ENCODE peak calls at places on chromosomes 6 and 20, in six cellular contexts. One of them, this sample, is unnamed.

GRCh38 chr20:9068232-9068781 is 580 bp upstream of the PLCB4 start:
- DNase-seq in C1 segment of cervical spinal cord: peak
- DNase-seq in pulmonary artery endothelial cell: no peak
- DNase-seq in NCI-H524 treated with DMSO at 0.1 percent for 48 hours: no peak
- DNase-seq in stimulated activated CD4-positive, alpha-beta T cell treated with anti-CD3 and anti-CD28 coated beads, Interleukin-15, amount 100 ng/mL, for 24 hours: no peak
- DNase-seq in sigmoid colon: peak
- DNase-seq in this sample: no peak

GRCh38 chr6:26412954-26413353 is 10.9 kb downstream of the BTN3A1 start:
- DNase-seq in C1 segment of cervical spinal cord: no peak
- DNase-seq in pulmonary artery endothelial cell: no peak
- DNase-seq in NCI-H524 treated with DMSO at 0.1 percent for 48 hours: no peak
- DNase-seq in stimulated activated CD4-positive, alpha-beta T cell treated with anti-CD3 and anti-CD28 coated beads, Interleukin-15, amount 100 ng/mL, for 24 hours: no peak
- DNase-seq in sigmoid colon: no peak
- DNase-seq in this sample: no peak

GRCh38 chr6:163955131-163955530 is 540.6 kb downstream of the QKI start:
- DNase-seq in C1 segment of cervical spinal cord: no peak
- DNase-seq in pulmonary artery endothelial cell: no peak
- DNase-seq in NCI-H524 treated with DMSO at 0.1 percent for 48 hours: no peak
- DNase-seq in stimulated activated CD4-positive, alpha-beta T cell treated with anti-CD3 and anti-CD28 coated beads, Interleukin-15, amount 100 ng/mL, for 24 hours: no peak
- DNase-seq in sigmoid colon: no peak
- DNase-seq in this sample: no peak

GRCh38 chr6:77298298-77298697 is 165.0 kb downstream of the HTR1B start:
- DNase-seq in C1 segment of cervical spinal cord: no peak
- DNase-seq in pulmonary artery endothelial cell: no peak
- DNase-seq in NCI-H524 treated with DMSO at 0.1 percent for 48 hours: no peak
- DNase-seq in stimulated activated CD4-positive, alpha-beta T cell treated with anti-CD3 and anti-CD28 coated beads, Interleukin-15, amount 100 ng/mL, for 24 hours: no peak
- DNase-seq in sigmoid colon: no peak
- DNase-seq in this sample: no peak

GRCh38 chr6:98957440-98957839 is 9.7 kb upstream of the FBXL4 start:
- DNase-seq in C1 segment of cervical spinal cord: no peak
- DNase-seq in pulmonary artery endothelial cell: peak
- DNase-seq in NCI-H524 treated with DMSO at 0.1 percent for 48 hours: no peak
- DNase-seq in stimulated activated CD4-positive, alpha-beta T cell treated with anti-CD3 and anti-CD28 coated beads, Interleukin-15, amount 100 ng/mL, for 24 hours: no peak
- DNase-seq in sigmoid colon: no peak
- DNase-seq in this sample: no peak

GRCh38 chr6:78436335-78436734 is 431.0 kb upstream of the IRAK1BP1 start:
- DNase-seq in C1 segment of cervical spinal cord: no peak
- DNase-seq in pulmonary artery endothelial cell: no peak
- DNase-seq in NCI-H524 treated with DMSO at 0.1 percent for 48 hours: no peak
- DNase-seq in stimulated activated CD4-positive, alpha-beta T cell treated with anti-CD3 and anti-CD28 coated beads, Interleukin-15, amount 100 ng/mL, for 24 hours: no peak
- DNase-seq in sigmoid colon: no peak
- DNase-seq in this sample: peak

GRCh38 chr20:407953-408842 is at the start of gene RBCK1:
- DNase-seq in C1 segment of cervical spinal cord: peak
- DNase-seq in pulmonary artery endothelial cell: no peak
- DNase-seq in NCI-H524 treated with DMSO at 0.1 percent for 48 hours: no peak
- DNase-seq in stimulated activated CD4-positive, alpha-beta T cell treated with anti-CD3 and anti-CD28 coated beads, Interleukin-15, amount 100 ng/mL, for 24 hours: peak
- DNase-seq in sigmoid colon: peak
- DNase-seq in this sample: peak

GRCh38 chr20:45704969-45705637 is at the start of gene WFDC10B:
- DNase-seq in C1 segment of cervical spinal cord: no peak
- DNase-seq in pulmonary artery endothelial cell: no peak
- DNase-seq in NCI-H524 treated with DMSO at 0.1 percent for 48 hours: peak
- DNase-seq in stimulated activated CD4-positive, alpha-beta T cell treated with anti-CD3 and anti-CD28 coated beads, Interleukin-15, amount 100 ng/mL, for 24 hours: no peak
- DNase-seq in sigmoid colon: no peak
- DNase-seq in this sample: no peak

GRCh38 chr6:13068558-13069210 is 259.7 kb downstream of the TBC1D7 start:
- DNase-seq in C1 segment of cervical spinal cord: no peak
- DNase-seq in pulmonary artery endothelial cell: peak
- DNase-seq in NCI-H524 treated with DMSO at 0.1 percent for 48 hours: no peak
- DNase-seq in stimulated activated CD4-positive, alpha-beta T cell treated with anti-CD3 and anti-CD28 coated beads, Interleukin-15, amount 100 ng/mL, for 24 hours: no peak
- DNase-seq in sigmoid colon: no peak
- DNase-seq in this sample: no peak

GRCh38 chr6:26159417-26160273 is 72.4 kb downstream of the HFE start:
- DNase-seq in C1 segment of cervical spinal cord: no peak
- DNase-seq in pulmonary artery endothelial cell: no peak
- DNase-seq in NCI-H524 treated with DMSO at 0.1 percent for 48 hours: no peak
- DNase-seq in stimulated activated CD4-positive, alpha-beta T cell treated with anti-CD3 and anti-CD28 coated beads, Interleukin-15, amount 100 ng/mL, for 24 hours: peak
- DNase-seq in sigmoid colon: no peak
- DNase-seq in this sample: no peak

GRCh38 chr6:158402184-158402583 is 89.9 kb downstream of the TULP4 start:
- DNase-seq in C1 segment of cervical spinal cord: no peak
- DNase-seq in pulmonary artery endothelial cell: no peak
- DNase-seq in NCI-H524 treated with DMSO at 0.1 percent for 48 hours: no peak
- DNase-seq in stimulated activated CD4-positive, alpha-beta T cell treated with anti-CD3 and anti-CD28 coated beads, Interleukin-15, amount 100 ng/mL, for 24 hours: no peak
- DNase-seq in sigmoid colon: no peak
- DNase-seq in this sample: no peak

GRCh38 chr6:45614488-45615285 is 237.0 kb upstream of the SUPT3H start:
- DNase-seq in C1 segment of cervical spinal cord: no peak
- DNase-seq in pulmonary artery endothelial cell: no peak
- DNase-seq in NCI-H524 treated with DMSO at 0.1 percent for 48 hours: no peak
- DNase-seq in stimulated activated CD4-positive, alpha-beta T cell treated with anti-CD3 and anti-CD28 coated beads, Interleukin-15, amount 100 ng/mL, for 24 hours: no peak
- DNase-seq in sigmoid colon: no peak
- DNase-seq in this sample: no peak

GRCh38 chr6:157613011-157613522 is 210.0 kb upstream of the SNX9 start:
- DNase-seq in C1 segment of cervical spinal cord: no peak
- DNase-seq in pulmonary artery endothelial cell: peak
- DNase-seq in NCI-H524 treated with DMSO at 0.1 percent for 48 hours: no peak
- DNase-seq in stimulated activated CD4-positive, alpha-beta T cell treated with anti-CD3 and anti-CD28 coated beads, Interleukin-15, amount 100 ng/mL, for 24 hours: no peak
- DNase-seq in sigmoid colon: no peak
- DNase-seq in this sample: no peak

GRCh38 chr6:43097098-43097489 is 21.0 kb downstream of the PTK7 start:
- DNase-seq in C1 segment of cervical spinal cord: no peak
- DNase-seq in pulmonary artery endothelial cell: no peak
- DNase-seq in NCI-H524 treated with DMSO at 0.1 percent for 48 hours: no peak
- DNase-seq in stimulated activated CD4-positive, alpha-beta T cell treated with anti-CD3 and anti-CD28 coated beads, Interleukin-15, amount 100 ng/mL, for 24 hours: no peak
- DNase-seq in sigmoid colon: no peak
- DNase-seq in this sample: no peak

GRCh38 chr6:167843023-167843422 is 16.3 kb downstream of the AFDN start:
- DNase-seq in C1 segment of cervical spinal cord: no peak
- DNase-seq in pulmonary artery endothelial cell: no peak
- DNase-seq in NCI-H524 treated with DMSO at 0.1 percent for 48 hours: no peak
- DNase-seq in stimulated activated CD4-positive, alpha-beta T cell treated with anti-CD3 and anti-CD28 coated beads, Interleukin-15, amount 100 ng/mL, for 24 hours: no peak
- DNase-seq in sigmoid colon: no peak
- DNase-seq in this sample: no peak

GRCh38 chr6:36246511-36247268 is 23.2 kb upstream of the PNPLA1 start:
- DNase-seq in C1 segment of cervical spinal cord: no peak
- DNase-seq in pulmonary artery endothelial cell: no peak
- DNase-seq in NCI-H524 treated with DMSO at 0.1 percent for 48 hours: no peak
- DNase-seq in stimulated activated CD4-positive, alpha-beta T cell treated with anti-CD3 and anti-CD28 coated beads, Interleukin-15, amount 100 ng/mL, for 24 hours: no peak
- DNase-seq in sigmoid colon: no peak
- DNase-seq in this sample: peak

GRCh38 chr6:139028242-139028657 is 295 bp upstream of the ABRACL start:
- DNase-seq in C1 segment of cervical spinal cord: no peak
- DNase-seq in pulmonary artery endothelial cell: no peak
- DNase-seq in NCI-H524 treated with DMSO at 0.1 percent for 48 hours: no peak
- DNase-seq in stimulated activated CD4-positive, alpha-beta T cell treated with anti-CD3 and anti-CD28 coated beads, Interleukin-15, amount 100 ng/mL, for 24 hours: no peak
- DNase-seq in sigmoid colon: no peak
- DNase-seq in this sample: peak

GRCh38 chr6:7241709-7242645 is 71.0 kb downstream of the SSR1 start:
- DNase-seq in C1 segment of cervical spinal cord: no peak
- DNase-seq in pulmonary artery endothelial cell: no peak
- DNase-seq in NCI-H524 treated with DMSO at 0.1 percent for 48 hours: no peak
- DNase-seq in stimulated activated CD4-positive, alpha-beta T cell treated with anti-CD3 and anti-CD28 coated beads, Interleukin-15, amount 100 ng/mL, for 24 hours: no peak
- DNase-seq in sigmoid colon: no peak
- DNase-seq in this sample: no peak

GRCh38 chr6:136077834-136078576 is 172.1 kb downstream of the MTFR2 start:
- DNase-seq in C1 segment of cervical spinal cord: no peak
- DNase-seq in pulmonary artery endothelial cell: peak
- DNase-seq in NCI-H524 treated with DMSO at 0.1 percent for 48 hours: no peak
- DNase-seq in stimulated activated CD4-positive, alpha-beta T cell treated with anti-CD3 and anti-CD28 coated beads, Interleukin-15, amount 100 ng/mL, for 24 hours: no peak
- DNase-seq in sigmoid colon: no peak
- DNase-seq in this sample: no peak

GRCh38 chr6:105430685-105431084 is 27.8 kb upstream of the PREP start:
- DNase-seq in C1 segment of cervical spinal cord: no peak
- DNase-seq in pulmonary artery endothelial cell: no peak
- DNase-seq in NCI-H524 treated with DMSO at 0.1 percent for 48 hours: peak
- DNase-seq in stimulated activated CD4-positive, alpha-beta T cell treated with anti-CD3 and anti-CD28 coated beads, Interleukin-15, amount 100 ng/mL, for 24 hours: no peak
- DNase-seq in sigmoid colon: no peak
- DNase-seq in this sample: no peak

GRCh38 chr20:11130554-11131166 is 456.9 kb upstream of the JAG1 start:
- DNase-seq in C1 segment of cervical spinal cord: no peak
- DNase-seq in pulmonary artery endothelial cell: no peak
- DNase-seq in NCI-H524 treated with DMSO at 0.1 percent for 48 hours: no peak
- DNase-seq in stimulated activated CD4-positive, alpha-beta T cell treated with anti-CD3 and anti-CD28 coated beads, Interleukin-15, amount 100 ng/mL, for 24 hours: no peak
- DNase-seq in sigmoid colon: no peak
- DNase-seq in this sample: no peak

GRCh38 chr6:166664135-166664534 is 37.1 kb upstream of the RPS6KA2 start:
- DNase-seq in C1 segment of cervical spinal cord: no peak
- DNase-seq in pulmonary artery endothelial cell: peak
- DNase-seq in NCI-H524 treated with DMSO at 0.1 percent for 48 hours: no peak
- DNase-seq in stimulated activated CD4-positive, alpha-beta T cell treated with anti-CD3 and anti-CD28 coated beads, Interleukin-15, amount 100 ng/mL, for 24 hours: no peak
- DNase-seq in sigmoid colon: no peak
- DNase-seq in this sample: no peak

GRCh38 chr20:61951695-61952533 is 113.8 kb downstream of the TAF4 start:
- DNase-seq in C1 segment of cervical spinal cord: no peak
- DNase-seq in pulmonary artery endothelial cell: no peak
- DNase-seq in NCI-H524 treated with DMSO at 0.1 percent for 48 hours: no peak
- DNase-seq in stimulated activated CD4-positive, alpha-beta T cell treated with anti-CD3 and anti-CD28 coated beads, Interleukin-15, amount 100 ng/mL, for 24 hours: no peak
- DNase-seq in sigmoid colon: peak
- DNase-seq in this sample: no peak

GRCh38 chr6:112911949-112912348 is 564.8 kb downstream of the RFPL4B start:
- DNase-seq in C1 segment of cervical spinal cord: no peak
- DNase-seq in pulmonary artery endothelial cell: no peak
- DNase-seq in NCI-H524 treated with DMSO at 0.1 percent for 48 hours: no peak
- DNase-seq in stimulated activated CD4-positive, alpha-beta T cell treated with anti-CD3 and anti-CD28 coated beads, Interleukin-15, amount 100 ng/mL, for 24 hours: no peak
- DNase-seq in sigmoid colon: no peak
- DNase-seq in this sample: no peak

GRCh38 chr6:124660185-124660584 is 302.1 kb upstream of the RNF217 start:
- DNase-seq in C1 segment of cervical spinal cord: no peak
- DNase-seq in pulmonary artery endothelial cell: no peak
- DNase-seq in NCI-H524 treated with DMSO at 0.1 percent for 48 hours: peak
- DNase-seq in stimulated activated CD4-positive, alpha-beta T cell treated with anti-CD3 and anti-CD28 coated beads, Interleukin-15, amount 100 ng/mL, for 24 hours: no peak
- DNase-seq in sigmoid colon: no peak
- DNase-seq in this sample: no peak